ENCODE peak calls at places on chromosomes 3 and 15, in nine cellular contexts. K is activated T-helper 1 cell treated with Interleukin-2 at 50 U/mL for 16 hours, O is GM03348, B is AG08396, F is DMS153, S is KG1, V is lung microvascular endothelial cell, G is PC-9, E is activated gamma-delta T cell treated with Interleukin-2 at 50 U/mL for 16 hours. L is an unnamed sample.

GRCh38 chr3:61353353-61353752 is 102.1 kb upstream of the FHIT start:
- DNase-seq in K (no peak), O (no peak), B (no peak), F (no peak), S (no peak), V (no peak), G (no peak), E (no peak), L (no peak)

GRCh38 chr3:8578282-8578681 is 66.3 kb downstream of the SSUH2 start:
- DNase-seq in K (no peak), O (no peak), B (no peak), F (no peak), S (no peak), V (no peak), G (no peak), E (no peak), L (no peak)

GRCh38 chr15:45884755-45885445 is 250.1 kb downstream of the SQOR start:
- DNase-seq in K (no peak), O (no peak), B (no peak), F (no peak), S (no peak), V (no peak), G (no peak), E (no peak), L (no peak)

GRCh38 chr3:134713673-134714072 is 62.9 kb upstream of the KY start:
- DNase-seq in K (no peak), O (no peak), B (no peak), F (no peak), S (no peak), V (no peak), G (no peak), E (no peak), L (no peak)

GRCh38 chr3:177367783-177368182 is 170.5 kb upstream of the TBL1XR1 start:
- DNase-seq in K (no peak), O (no peak), B (no peak), F (no peak), S (no peak), V (no peak), G (no peak), E (no peak), L (no peak)

GRCh38 chr3:190840146-190840545 is 22.3 kb downstream of the GMNC start:
- DNase-seq in K (no peak), O (peak), B (no peak), F (no peak), S (no peak), V (peak), G (no peak), E (no peak), L (no peak)

GRCh38 chr15:85730001-85730820 is 64.5 kb downstream of the KLHL25 start:
- DNase-seq in K (no peak), O (peak), B (peak), F (peak), S (peak), V (peak), G (peak), E (peak), L (peak)

GRCh38 chr15:80474751-80475295 is 70.6 kb downstream of the ARNT2 start:
- DNase-seq in K (no peak), O (no peak), B (no peak), F (no peak), S (no peak), V (no peak), G (no peak), E (no peak), L (no peak)

GRCh38 chr3:156382458-156383346 is 172.2 kb downstream of the SSR3 start:
- DNase-seq in K (no peak), O (peak), B (peak), F (no peak), S (no peak), V (peak), G (peak), E (no peak), L (peak)

GRCh38 chr3:140914384-140914945 is 27.2 kb upstream of the SLC25A36 start:
- DNase-seq in K (no peak), O (no peak), B (no peak), F (no peak), S (no peak), V (no peak), G (no peak), E (no peak), L (no peak)

GRCh38 chr15:48062476-48062875 is 58.3 kb upstream of the SLC24A5 start:
- DNase-seq in K (no peak), O (no peak), B (peak), F (peak), S (no peak), V (peak), G (no peak), E (no peak), L (no peak)

GRCh38 chr3:26484140-26484539 is 138.4 kb upstream of the LRRC3B start:
- DNase-seq in K (no peak), O (no peak), B (no peak), F (no peak), S (no peak), V (no peak), G (no peak), E (no peak), L (peak)

GRCh38 chr15:78368671-78369070 is 28.5 kb downstream of the CRABP1 start:
- DNase-seq in K (no peak), O (no peak), B (no peak), F (no peak), S (no peak), V (no peak), G (no peak), E (no peak), L (no peak)

GRCh38 chr3:194805546-194805945 is 119.9 kb downstream of the FAM43A start:
- DNase-seq in K (no peak), O (no peak), B (no peak), F (no peak), S (no peak), V (no peak), G (no peak), E (no peak), L (no peak)

GRCh38 chr3:173109143-173109542 is 31.9 kb downstream of the SPATA16 start:
- DNase-seq in K (no peak), O (no peak), B (no peak), F (no peak), S (no peak), V (no peak), G (no peak), E (no peak), L (no peak)

GRCh38 chr3:171446801-171447578 is 13.2 kb downstream of the TNIK start:
- DNase-seq in K (no peak), O (peak), B (peak), F (no peak), S (no peak), V (peak), G (peak), E (no peak), L (peak)

GRCh38 chr3:197748597-197749314 is 927 bp upstream of the FYTTD1 start:
- DNase-seq in K (no peak), O (peak), B (peak), F (no peak), S (no peak), V (no peak), G (no peak), E (no peak), L (no peak)

GRCh38 chr3:56075089-56075488 is 393.2 kb downstream of the ERC2 start:
- DNase-seq in K (no peak), O (no peak), B (no peak), F (no peak), S (no peak), V (no peak), G (no peak), E (no peak), L (no peak)

GRCh38 chr3:49841126-49841525 is 15.2 kb downstream of the TRAIP start:
- DNase-seq in K (no peak), O (no peak), B (no peak), F (no peak), S (no peak), V (peak), G (peak), E (no peak), L (no peak)

GRCh38 chr15:50837256-50837770 is 71.2 kb upstream of the AP4E1 start:
- DNase-seq in K (no peak), O (no peak), B (no peak), F (no peak), S (no peak), V (no peak), G (no peak), E (no peak), L (no peak)

GRCh38 chr3:170584585-170585007 is 1.3 kb downstream of the SLC7A14 start:
- DNase-seq in K (no peak), O (peak), B (peak), F (peak), S (peak), V (peak), G (peak), E (peak), L (peak)

GRCh38 chr3:62139957-62140356 is 233.4 kb downstream of the FEZF2 start:
- DNase-seq in K (no peak), O (peak), B (no peak), F (no peak), S (no peak), V (no peak), G (no peak), E (no peak), L (peak)

GRCh38 chr3:8509961-8510360 is 8.3 kb downstream of the LMCD1 start:
- DNase-seq in K (no peak), O (peak), B (peak), F (no peak), S (no peak), V (peak), G (peak), E (no peak), L (no peak)

GRCh38 chr3:64176461-64176996 is 48.7 kb downstream of the PRICKLE2 start:
- DNase-seq in K (no peak), O (peak), B (no peak), F (no peak), S (no peak), V (no peak), G (no peak), E (no peak), L (no peak)

GRCh38 chr15:69973102-69973714 is 124.5 kb downstream of the TLE3 start:
- DNase-seq in K (peak), O (peak), B (no peak), F (no peak), S (no peak), V (peak), G (peak), E (no peak), L (peak)

GRCh38 chr3:93910085-93910484 is 63.6 kb downstream of the PROS1 start:
- DNase-seq in K (no peak), O (no peak), B (no peak), F (no peak), S (no peak), V (no peak), G (no peak), E (no peak), L (no peak)

GRCh38 chr15:63135281-63135680 is 13.6 kb downstream of the LACTB start:
- DNase-seq in K (no peak), O (no peak), B (no peak), F (no peak), S (no peak), V (no peak), G (no peak), E (no peak), L (no peak)

GRCh38 chr3:14640157-14640562 is 11.4 kb upstream of the CCDC174 start:
- DNase-seq in K (no peak), O (peak), B (no peak), F (no peak), S (no peak), V (no peak), G (no peak), E (no peak), L (peak)

GRCh38 chr3:137709011-137709601 is 55.0 kb upstream of the SOX14 start:
- DNase-seq in K (no peak), O (no peak), B (no peak), F (peak), S (no peak), V (no peak), G (no peak), E (no peak), L (no peak)

GRCh38 chr3:168939651-168940238 is 723.8 kb downstream of the MECOM start:
- DNase-seq in K (no peak), O (no peak), B (no peak), F (no peak), S (no peak), V (no peak), G (no peak), E (no peak), L (no peak)

GRCh38 chr3:65575376-65575840 is 463.3 kb downstream of the MAGI1 start:
- DNase-seq in K (no peak), O (peak), B (peak), F (no peak), S (no peak), V (no peak), G (no peak), E (no peak), L (peak)

GRCh38 chr3:178748874-178749273 is 212.6 kb downstream of the KCNMB2 start:
- DNase-seq in K (no peak), O (no peak), B (no peak), F (no peak), S (no peak), V (no peak), G (no peak), E (no peak), L (no peak)

GRCh38 chr3:24513463-24513862 is 18.8 kb upstream of the THRB start:
- DNase-seq in K (no peak), O (peak), B (no peak), F (no peak), S (no peak), V (no peak), G (no peak), E (no peak), L (no peak)

GRCh38 chr15:100781061-100781960 is 98.3 kb upstream of the ALDH1A3 start:
- DNase-seq in K (no peak), O (no peak), B (no peak), F (no peak), S (no peak), V (no peak), G (no peak), E (no peak), L (no peak)

GRCh38 chr15:38130200-38130567 is 122.5 kb upstream of the SPRED1 start:
- DNase-seq in K (no peak), O (no peak), B (no peak), F (no peak), S (no peak), V (no peak), G (no peak), E (no peak), L (no peak)

GRCh38 chr15:63054985-63055384 is 12.4 kb downstream of the TPM1 start:
- DNase-seq in K (no peak), O (no peak), B (no peak), F (no peak), S (no peak), V (no peak), G (no peak), E (no peak), L (no peak)

GRCh38 chr3:98962189-98962930 is 60.9 kb upstream of the DCBLD2 start:
- DNase-seq in K (no peak), O (peak), B (peak), F (no peak), S (no peak), V (no peak), G (no peak), E (no peak), L (no peak)

GRCh38 chr3:129579991-129580390 is 26.5 kb downstream of the PLXND1 start:
- DNase-seq in K (no peak), O (no peak), B (no peak), F (no peak), S (no peak), V (no peak), G (no peak), E (no peak), L (no peak)